ENCODE peak calls at places on chromosomes 7 and 10, in ten cellular contexts. Y, G, M, Z, D, S, J, X, N and E are unnamed samples.

GRCh38 chr7:2610466-2610865 is 21.3 kb upstream of the TTYH3 start:
- DNase-seq in Y (no peak), J (no peak), M (no peak), N (no peak), X (no peak), Z (no peak), S (no peak), G (no peak), D (no peak), E (no peak)

GRCh38 chr10:77391605-77392235 is 245.9 kb downstream of the KCNMA1 start:
- DNase-seq in M (peak; percentile 81), Y (no peak), G (peak; percentile 78), J (peak; percentile 87), Z (peak; percentile 92), X (no peak), S (no peak), N (no peak), D (peak; percentile 61), E (peak; percentile 89)

GRCh38 chr7:73359306-73359705 is 31.3 kb downstream of the FKBP6 start:
- DNase-seq in Z (no peak), N (no peak), S (no peak), G (no peak), X (no peak), J (no peak), D (no peak), Y (no peak), M (no peak), E (no peak)

GRCh38 chr7:131235489-131236317 is 92.0 kb upstream of the MKLN1 start:
- DNase-seq in M (no peak), J (peak; percentile 99), S (peak; percentile 84), Z (peak; percentile 97), D (peak; percentile 74), Y (peak; percentile 34), X (peak; percentile 39), G (peak; percentile 29), N (peak; percentile 72), E (peak; percentile 97)

GRCh38 chr10:121792198-121792597 is 135.6 kb downstream of the ATE1 start:
- DNase-seq in Y (no peak), N (no peak), Z (peak; percentile 23), X (no peak), S (no peak), D (no peak), J (peak; percentile 52), G (no peak), M (no peak), E (peak; percentile 29)

GRCh38 chr10:114271779-114272167 is 32.7 kb downstream of the VWA2 start:
- DNase-seq in M (peak; percentile 7), N (no peak), Z (peak; percentile 96), D (no peak), J (peak; percentile 98), X (no peak), Y (no peak), G (peak; percentile 25), S (no peak), E (peak; percentile 98)

GRCh38 chr10:79905322-79906314 is 43.3 kb downstream of the SFTPD start:
- DNase-seq in D (peak; percentile 14), G (no peak), Y (no peak), J (peak; percentile 25), N (no peak), S (no peak), M (peak; percentile 43), Z (peak; percentile 69), X (no peak), E (peak; percentile 62)

GRCh38 chr7:94188350-94188749 is 184.2 kb upstream of the BET1 start:
- DNase-seq in J (peak; percentile 68), N (no peak), S (no peak), Z (no peak), X (no peak), D (no peak), Y (no peak), G (no peak), M (no peak), E (no peak)

GRCh38 chr10:110008518-110009339 is 945 bp downstream of the ADD3 start:
- DNase-seq in Y (peak; percentile 25), S (peak; percentile 55), Z (peak; percentile 13), G (peak; percentile 66), J (no peak), N (peak; percentile 71), M (peak; percentile 82), X (peak; percentile 38), D (peak; percentile 52), E (no peak)

GRCh38 chr7:127678947-127679346 is 27.0 kb downstream of the SND1 start:
- DNase-seq in D (no peak), J (peak; percentile 35), N (no peak), M (no peak), G (no peak), X (no peak), Z (peak; percentile 67), S (no peak), Y (no peak), E (peak; percentile 65)

GRCh38 chr10:34626158-34626557 is 188.9 kb downstream of the PARD3 start:
- DNase-seq in Z (peak; percentile 24), M (no peak), G (no peak), S (no peak), N (no peak), J (no peak), D (no peak), X (no peak), Y (no peak), E (no peak)

GRCh38 chr10:79308969-79309665 is 38.2 kb upstream of the PPIF start:
- DNase-seq in Z (no peak), X (no peak), N (no peak), M (no peak), J (no peak), Y (no peak), D (no peak), S (no peak), G (no peak), E (no peak)

GRCh38 chr10:52879651-52880050 is 107.1 kb upstream of the MBL2 start:
- DNase-seq in D (no peak), Z (no peak), Y (no peak), S (no peak), M (no peak), G (no peak), N (no peak), J (no peak), X (no peak), E (peak; percentile 5)

GRCh38 chr7:28957822-28958234 is 302 bp downstream of the TRIL start:
- DNase-seq in X (no peak), Y (no peak), S (no peak), G (no peak), N (no peak), J (no peak), D (no peak), Z (peak; percentile 21), M (peak; percentile 21), E (no peak)

GRCh38 chr10:132054564-132054963 is 11.2 kb upstream of the JAKMIP3 start:
- DNase-seq in M (no peak), G (no peak), D (no peak), Y (no peak), S (no peak), Z (peak; percentile 18), X (no peak), N (no peak), J (no peak), E (no peak)

GRCh38 chr10:11685787-11686218 is 56.4 kb upstream of the ECHDC3 start:
- DNase-seq in M (peak; percentile 72), S (no peak), D (peak; percentile 23), J (peak; percentile 23), N (peak; percentile 68), Z (peak; percentile 45), X (peak; percentile 79), Y (no peak), G (peak; percentile 86), E (peak; percentile 50)

GRCh38 chr10:74575912-74576311 is 250.5 kb upstream of the KAT6B start:
- DNase-seq in D (no peak), G (no peak), S (no peak), X (no peak), N (no peak), Y (no peak), J (no peak), Z (no peak), M (no peak), E (no peak)

GRCh38 chr7:47586925-47587324 is 5.0 kb upstream of the TNS3 start:
- DNase-seq in X (no peak), J (no peak), D (no peak), G (no peak), Z (no peak), S (no peak), N (no peak), M (no peak), Y (no peak), E (no peak)

GRCh38 chr10:125977206-125977605 is 80.8 kb downstream of the FANK1 start:
- DNase-seq in D (no peak), G (no peak), J (no peak), S (no peak), Z (no peak), X (no peak), Y (no peak), M (no peak), N (no peak), E (no peak)

GRCh38 chr10:100346351-100346764 is 675 bp upstream of the SCD start:
- DNase-seq in Y (no peak), M (peak; percentile 57), J (peak; percentile 71), N (peak; percentile 35), G (peak; percentile 37), Z (peak; percentile 77), D (peak; percentile 89), X (peak; percentile 63), S (peak; percentile 69), E (peak; percentile 92)

GRCh38 chr10:49071221-49071761 is 44.0 kb downstream of the VSTM4 start:
- DNase-seq in X (no peak), D (no peak), M (no peak), S (no peak), J (no peak), N (no peak), Z (peak; percentile 22), G (no peak), Y (no peak), E (no peak)

GRCh38 chr10:86206216-86206615 is 160.4 kb downstream of the GRID1 start:
- DNase-seq in Z (no peak), D (no peak), J (no peak), G (no peak), N (no peak), S (no peak), X (no peak), M (no peak), Y (no peak), E (no peak)

GRCh38 chr10:76251773-76252617 is 820.6 kb downstream of the LRMDA start:
- DNase-seq in Y (no peak), M (peak; percentile 69), N (no peak), G (no peak), D (no peak), J (peak; percentile 94), X (no peak), Z (peak; percentile 93), S (no peak), E (peak; percentile 100)

GRCh38 chr10:71818674-71819260 is 32.3 kb downstream of the PSAP start:
- DNase-seq in D (no peak), N (no peak), J (no peak), Y (no peak), S (no peak), Z (no peak), M (no peak), G (no peak), X (no peak), E (no peak)

GRCh38 chr7:23691320-23691719 is 11.3 kb downstream of the FAM221A start:
- DNase-seq in N (no peak), Y (no peak), M (no peak), S (no peak), J (no peak), Z (peak; percentile 4), G (no peak), X (no peak), D (no peak), E (no peak)

GRCh38 chr7:150962743-150963399 is 15.2 kb downstream of the KCNH2 start:
- DNase-seq in J (peak; percentile 20), Z (peak; percentile 52), N (peak; percentile 55), D (peak; percentile 63), S (peak; percentile 47), M (peak; percentile 57), G (peak; percentile 54), X (peak; percentile 42), Y (peak; percentile 18), E (peak; percentile 57)

GRCh38 chr7:326845-327304 is 36.9 kb downstream of the FOXL3 start:
- DNase-seq in G (peak; percentile 78), J (no peak), Z (peak; percentile 46), D (no peak), S (no peak), X (no peak), M (peak; percentile 89), N (no peak), Y (no peak), E (no peak)

GRCh38 chr7:43646603-43647313 is 63.9 kb downstream of the STK17A start:
- DNase-seq in J (peak; percentile 78), X (no peak), M (no peak), S (peak; percentile 36), Y (no peak), G (no peak), D (no peak), N (no peak), Z (peak; percentile 94), E (peak; percentile 81)